ENCODE peak calls at places on chromosome 5, in four cellular contexts. J is neuronal stem cell, N is mesenchymal stem cell, G is H1. I is an unnamed sample.

GRCh38 chr5:116497648-116498047 is 77.0 kb downstream of the SEMA6A start:
- DNase-seq in J (no peak), N (no peak), G (no peak), I (no peak)

GRCh38 chr5:317086-317811 is 4.3 kb upstream of the AHRR start:
- DNase-seq in J (peak), N (peak), G (peak), I (peak)

GRCh38 chr5:96114736-96115466 is 153.2 kb upstream of the ELL2 start:
- DNase-seq in J (no peak), N (peak), G (no peak), I (peak)

GRCh38 chr5:108687599-108688220 is 60.0 kb upstream of the FER start:
- DNase-seq in J (no peak), N (no peak), G (no peak), I (no peak)

GRCh38 chr5:10695055-10695649 is 65.9 kb downstream of the DAP start:
- DNase-seq in J (peak), N (peak), G (no peak), I (peak)

GRCh38 chr5:56783261-56783660 is 32.1 kb upstream of the MAP3K1 start:
- DNase-seq in J (no peak), N (no peak), G (no peak), I (no peak)

GRCh38 chr5:130109152-130109551 is 204.9 kb downstream of the CHSY3 start:
- DNase-seq in J (peak), N (peak), G (no peak), I (no peak)

GRCh38 chr5:67985686-67986387 is 229.7 kb upstream of the PIK3R1 start:
- DNase-seq in J (no peak), N (no peak), G (no peak), I (peak)

GRCh38 chr5:179334017-179334765 is 11.1 kb downstream of the ADAMTS2 start:
- DNase-seq in J (no peak), N (no peak), G (no peak), I (no peak)

GRCh38 chr5:132876020-132876759 is 2.7 kb downstream of the LEAP2 start:
- DNase-seq in J (no peak), N (peak), G (no peak), I (no peak)

GRCh38 chr5:38506302-38506701 is 50.1 kb downstream of the LIFR start:
- DNase-seq in J (no peak), N (no peak), G (no peak), I (no peak)

GRCh38 chr5:79241535-79241979 is 5.6 kb downstream of the JMY start:
- DNase-seq in J (no peak), N (peak), G (no peak), I (no peak)

GRCh38 chr5:32531885-32532520 is 53.4 kb upstream of the SUB1 start:
- DNase-seq in J (no peak), N (peak), G (peak), I (peak)

GRCh38 chr5:82467006-82467561 is 188.9 kb upstream of the RPS23 start:
- DNase-seq in J (no peak), N (no peak), G (no peak), I (no peak)

GRCh38 chr5:38420691-38421395 is 135.6 kb downstream of the LIFR start:
- DNase-seq in J (peak), N (peak), G (no peak), I (peak)

GRCh38 chr5:172370648-172371248 is 83.6 kb downstream of the SH3PXD2B start:
- DNase-seq in J (no peak), N (peak), G (no peak), I (peak)

GRCh38 chr5:159510282-159510681 is 180.0 kb upstream of the IL12B start:
- DNase-seq in J (peak), N (peak), G (peak), I (peak)

DNA sequence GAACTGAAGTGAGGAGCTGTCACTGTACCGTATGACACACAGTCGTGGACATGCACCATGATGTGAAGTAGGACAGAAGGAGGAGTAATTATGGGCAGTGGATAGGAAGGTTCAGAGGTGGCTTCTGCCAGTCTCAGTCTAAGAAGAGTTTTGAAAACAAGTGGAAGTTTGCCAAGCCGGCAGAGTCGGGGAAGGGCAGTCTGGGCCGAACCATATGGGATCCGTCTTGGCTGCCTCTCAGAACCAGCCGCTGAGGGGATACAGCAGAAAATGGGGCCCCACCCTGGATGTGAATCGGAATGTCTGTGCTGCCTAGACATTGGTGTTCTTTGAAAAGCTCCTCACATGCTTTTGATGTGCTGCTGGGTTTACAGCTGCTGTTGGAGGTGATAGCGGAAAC is 11.1 kb downstream of the SNX18 start:
- DNase-seq in J (no peak), N (no peak), G (no peak), I (no peak)
- H3K14ac ChIP-seq in J (no peak), N (no peak), G (no peak), I (no peak)

GRCh38 chr5:14035859-14036440 is 91.5 kb upstream of the DNAH5 start:
- DNase-seq in J (peak), N (peak), G (peak), I (peak)

GRCh38 chr5:14038341-14038959 is 94.0 kb upstream of the DNAH5 start:
- DNase-seq in J (no peak), N (peak), G (no peak), I (peak)

GRCh38 chr5:14036514-14036913 is 92.0 kb upstream of the DNAH5 start:
- DNase-seq in J (no peak), N (peak), G (no peak), I (no peak)

GRCh38 chr5:14034991-14035390 is 90.5 kb upstream of the DNAH5 start:
- DNase-seq in J (no peak), N (no peak), G (no peak), I (no peak)

GRCh38 chr5:14036947-14037346 is 92.5 kb upstream of the DNAH5 start:
- DNase-seq in J (no peak), N (peak), G (no peak), I (no peak)
- H2BK12ac ChIP-seq in J (no peak), N (peak), G (peak), I (peak)

DNA sequence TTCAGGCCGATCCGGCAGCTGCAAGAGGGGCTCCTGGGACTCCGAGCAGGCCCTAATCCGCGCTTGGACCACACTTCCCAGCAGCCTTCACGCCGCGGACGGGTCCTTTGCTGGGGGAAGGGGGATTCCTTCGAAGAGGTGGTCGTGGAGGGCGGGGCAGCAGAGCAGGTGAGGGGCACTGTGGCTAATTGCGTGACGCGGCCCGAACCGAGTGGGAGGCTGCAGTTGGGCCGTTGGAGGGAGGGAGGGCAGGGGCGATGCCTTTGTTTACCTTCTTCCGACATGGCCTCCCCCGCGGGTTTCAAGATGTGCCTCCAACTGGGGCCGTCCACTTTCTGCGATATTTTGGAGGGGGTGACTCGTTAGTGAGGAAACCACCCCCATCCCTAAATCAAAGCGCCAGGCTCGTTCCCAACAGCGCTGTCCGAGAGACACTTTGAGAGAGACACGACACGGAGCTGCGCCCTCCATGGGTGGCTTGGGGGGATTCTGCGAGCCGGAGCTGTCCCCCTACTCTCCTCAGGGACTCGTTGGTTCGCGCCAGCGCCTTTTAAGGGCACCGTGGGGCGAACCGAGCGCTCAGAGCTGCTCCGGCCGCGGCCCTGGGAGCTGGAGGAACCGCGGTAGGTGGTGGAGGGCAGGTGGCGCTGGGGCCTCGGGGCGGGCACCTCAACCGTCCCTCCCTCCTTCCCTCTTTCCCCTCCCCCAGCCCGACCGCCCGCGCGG is at the start of gene FAM53C:
- DNase-seq in J (peak), N (peak), G (peak), I (peak)
- H3K18ac ChIP-seq in J (peak), N (peak), G (peak), I (peak)

DNA sequence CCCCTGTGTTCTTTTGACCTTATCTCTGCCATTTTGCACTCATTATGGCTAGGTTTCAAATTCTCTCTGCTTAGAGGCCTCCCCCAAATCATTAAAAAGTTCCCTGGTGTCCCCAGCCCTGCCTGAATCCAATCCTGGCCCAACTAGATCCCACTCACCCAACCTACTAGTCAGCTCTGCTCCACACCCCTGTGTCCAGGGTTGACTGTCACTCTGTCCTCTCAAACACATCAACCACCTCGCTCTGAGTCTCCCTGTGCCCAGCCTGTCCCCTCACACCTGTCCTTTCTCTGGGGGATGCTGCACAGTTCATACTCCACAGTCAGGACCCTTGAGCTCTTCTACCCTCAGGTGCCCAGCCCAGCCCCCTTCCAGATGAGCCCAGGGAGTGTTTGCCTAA is 154.2 kb upstream of the SV2C start:
- DNase-seq in J (no peak), N (no peak), G (no peak), I (no peak)
- H3K14ac ChIP-seq in J (no peak), N (no peak), G (no peak), I (no peak)

DNA sequence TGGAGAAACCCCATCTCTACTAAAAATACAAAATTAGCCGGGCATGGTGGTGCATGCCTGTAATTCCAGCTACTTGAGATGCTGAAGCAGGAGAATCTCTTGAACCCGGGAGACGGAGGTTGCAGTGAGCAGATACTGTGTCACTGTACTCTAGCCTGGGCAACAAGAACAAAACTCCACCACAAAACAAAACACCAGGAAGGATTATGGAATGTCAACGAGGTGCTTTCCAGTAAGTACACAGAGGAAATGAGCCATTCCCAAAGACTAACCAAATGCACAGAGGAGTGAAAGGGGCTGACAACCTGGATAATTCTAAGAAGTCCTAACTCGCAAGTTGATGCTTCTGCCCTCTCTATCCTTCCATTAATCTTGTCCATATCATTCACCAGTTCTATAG is 126.1 kb upstream of the RETREG1 start:
- DNase-seq in J (no peak), N (peak), G (no peak), I (no peak)
- H2BK12ac ChIP-seq in J (no peak), N (no peak), G (peak), I (no peak)

GRCh38 chr5:21195145-21195544 is 1207.1 kb upstream of the CDH18 start:
- DNase-seq in J (no peak), N (no peak), G (no peak), I (no peak)

DNA sequence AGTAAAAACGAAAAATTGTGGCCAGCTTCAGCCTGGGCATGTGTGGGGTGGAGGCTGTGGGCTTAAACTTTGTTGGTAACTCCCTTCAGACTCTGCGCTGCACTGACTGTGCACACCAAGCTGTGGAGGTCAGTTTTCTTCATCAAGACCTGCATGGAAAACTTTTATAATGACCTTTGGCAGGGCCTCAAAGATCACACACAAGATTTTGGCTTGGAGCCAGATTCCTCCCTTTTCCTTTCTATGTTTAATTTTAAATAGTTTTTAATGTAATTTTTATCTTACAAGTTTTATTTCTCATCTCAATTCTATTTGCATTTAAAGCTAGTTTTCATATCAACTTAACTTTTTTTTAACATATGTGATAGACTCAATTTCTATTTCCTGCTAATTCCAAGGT is 1211.1 kb upstream of the CDH18 start:
- DNase-seq in J (no peak), N (no peak), G (no peak), I (no peak)
- H3K18ac ChIP-seq in J (no peak), N (no peak), G (no peak), I (no peak)

GRCh38 chr5:72212171-72212570 is 104.9 kb downstream of the MAP1B start:
- DNase-seq in J (no peak), N (no peak), G (no peak), I (peak)

GRCh38 chr5:72208324-72208723 is 101.0 kb downstream of the MAP1B start:
- DNase-seq in J (no peak), N (no peak), G (no peak), I (no peak)

GRCh38 chr5:72206994-72207393 is 99.7 kb downstream of the MAP1B start:
- DNase-seq in J (no peak), N (no peak), G (no peak), I (no peak)

GRCh38 chr5:72210913-72211670 is 103.8 kb downstream of the MAP1B start:
- DNase-seq in J (no peak), N (peak), G (no peak), I (peak)

GRCh38 chr5:72209515-72210115 is 102.3 kb downstream of the MAP1B start:
- DNase-seq in J (no peak), N (no peak), G (peak), I (no peak)
- H3K14ac ChIP-seq in J (no peak), N (no peak), G (no peak), I (no peak)